ENCODE peak calls at places on chromosomes 2 and 18, in five cellular contexts. One of them, this sample, is unnamed.

GRCh38 chr18:58087928-58088722 is 44.1 kb downstream of the NEDD4L start:
- DNase-seq in hepatocyte: no peak
- DNase-seq in left ventricle myocardium inferior: no peak
- DNase-seq in AG04450: no peak
- DNase-seq in AG10803: no peak
- DNase-seq in this sample: no peak

GRCh38 chr18:79555885-79556284 is 123.7 kb upstream of the CTDP1 start:
- DNase-seq in AG04450: no peak
- DNase-seq in AG10803: no peak
- DNase-seq in hepatocyte: no peak
- DNase-seq in left ventricle myocardium inferior: no peak
- DNase-seq in this sample: no peak

GRCh38 chr2:11257983-11258382 is 86.5 kb downstream of the ROCK2 start:
- DNase-seq in left ventricle myocardium inferior: no peak
- DNase-seq in AG10803: no peak
- DNase-seq in AG04450: no peak
- DNase-seq in hepatocyte: no peak
- DNase-seq in this sample: no peak

GRCh38 chr2:85796549-85797262 is 42.9 kb downstream of the ATOH8 start:
- DNase-seq in left ventricle myocardium inferior: peak; percentile 65
- DNase-seq in AG10803: peak; percentile 73
- DNase-seq in AG04450: no peak
- DNase-seq in hepatocyte: no peak
- DNase-seq in this sample: no peak

GRCh38 chr18:3402962-3403585 is 46.9 kb upstream of the TGIF1 start:
- DNase-seq in AG10803: peak; percentile 40
- DNase-seq in AG04450: no peak
- DNase-seq in hepatocyte: peak; percentile 32
- DNase-seq in left ventricle myocardium inferior: no peak
- DNase-seq in this sample: no peak

GRCh38 chr2:66581461-66582363 is 146.8 kb downstream of the MEIS1 start:
- DNase-seq in hepatocyte: peak; percentile 28
- DNase-seq in AG10803: peak; percentile 21
- DNase-seq in AG04450: no peak
- DNase-seq in left ventricle myocardium inferior: no peak
- DNase-seq in this sample: no peak

GRCh38 chr18:54094474-54094873 is 130.0 kb downstream of the MBD2 start:
- DNase-seq in left ventricle myocardium inferior: no peak
- DNase-seq in hepatocyte: no peak
- DNase-seq in AG10803: no peak
- DNase-seq in AG04450: no peak
- DNase-seq in this sample: no peak

GRCh38 chr2:159713691-159714585 is 1.6 kb downstream of the MARCHF7 start:
- DNase-seq in left ventricle myocardium inferior: no peak
- DNase-seq in hepatocyte: no peak
- DNase-seq in AG10803: peak; percentile 47
- DNase-seq in AG04450: no peak
- DNase-seq in this sample: peak; percentile 55

GRCh38 chr2:183207110-183207509 is 82.9 kb downstream of the NUP35 start:
- DNase-seq in AG10803: peak; percentile 74
- DNase-seq in left ventricle myocardium inferior: no peak
- DNase-seq in hepatocyte: no peak
- DNase-seq in AG04450: peak; percentile 11
- DNase-seq in this sample: peak; percentile 73

GRCh38 chr2:120223034-120223912 is at the start of gene TMEM185B:
- DNase-seq in left ventricle myocardium inferior: peak; percentile 91
- DNase-seq in AG10803: peak; percentile 80
- DNase-seq in hepatocyte: peak; percentile 93
- DNase-seq in AG04450: peak; percentile 36
- DNase-seq in this sample: peak; percentile 86

GRCh38 chr2:68921646-68922045 is 31.0 kb downstream of the GKN2 start:
- DNase-seq in AG04450: no peak
- DNase-seq in hepatocyte: no peak
- DNase-seq in AG10803: no peak
- DNase-seq in left ventricle myocardium inferior: no peak
- DNase-seq in this sample: peak; percentile 33

GRCh38 chr2:69387770-69388481 is 899 bp upstream of the GFPT1 start:
- DNase-seq in AG04450: no peak
- DNase-seq in left ventricle myocardium inferior: no peak
- DNase-seq in AG10803: no peak
- DNase-seq in hepatocyte: peak; percentile 34
- DNase-seq in this sample: no peak

GRCh38 chr18:27954226-27954625 is 222.7 kb downstream of the CDH2 start:
- DNase-seq in hepatocyte: no peak
- DNase-seq in AG04450: peak; percentile 41
- DNase-seq in AG10803: peak; percentile 26
- DNase-seq in left ventricle myocardium inferior: no peak
- DNase-seq in this sample: peak; percentile 80

GRCh38 chr2:232310189-232310588 is 68.4 kb upstream of the ALPP start:
- DNase-seq in AG04450: no peak
- DNase-seq in hepatocyte: no peak
- DNase-seq in left ventricle myocardium inferior: no peak
- DNase-seq in AG10803: no peak
- DNase-seq in this sample: no peak

GRCh38 chr2:164981217-164981990 is 26.1 kb upstream of the SLC38A11 start:
- DNase-seq in AG04450: no peak
- DNase-seq in hepatocyte: no peak
- DNase-seq in AG10803: peak; percentile 31
- DNase-seq in left ventricle myocardium inferior: no peak
- DNase-seq in this sample: peak; percentile 53

GRCh38 chr2:143955416-143956075 is 564.4 kb downstream of the ZEB2 start:
- DNase-seq in left ventricle myocardium inferior: no peak
- DNase-seq in AG10803: peak; percentile 85
- DNase-seq in hepatocyte: no peak
- DNase-seq in AG04450: peak; percentile 44
- DNase-seq in this sample: peak; percentile 75

GRCh38 chr2:236636261-236636660 is 66.6 kb downstream of the ACKR3 start:
- DNase-seq in AG04450: no peak
- DNase-seq in left ventricle myocardium inferior: no peak
- DNase-seq in AG10803: no peak
- DNase-seq in hepatocyte: no peak
- DNase-seq in this sample: no peak

GRCh38 chr18:12015697-12016062 is 34.4 kb downstream of the IMPA2 start:
- DNase-seq in hepatocyte: no peak
- DNase-seq in AG04450: peak; percentile 18
- DNase-seq in left ventricle myocardium inferior: peak; percentile 72
- DNase-seq in AG10803: peak; percentile 72
- DNase-seq in this sample: peak; percentile 46

GRCh38 chr2:120908314-120908975 is 172.8 kb downstream of the GLI2 start:
- DNase-seq in hepatocyte: no peak
- DNase-seq in AG10803: no peak
- DNase-seq in left ventricle myocardium inferior: no peak
- DNase-seq in AG04450: no peak
- DNase-seq in this sample: no peak

GRCh38 chr2:47569658-47570398 is 166.9 kb downstream of the MSH2 start:
- DNase-seq in AG04450: no peak
- DNase-seq in left ventricle myocardium inferior: no peak
- DNase-seq in hepatocyte: peak; percentile 57
- DNase-seq in AG10803: no peak
- DNase-seq in this sample: no peak

GRCh38 chr2:145431181-145431951 is 911.4 kb upstream of the ZEB2 start:
- DNase-seq in left ventricle myocardium inferior: no peak
- DNase-seq in hepatocyte: peak; percentile 56
- DNase-seq in AG10803: no peak
- DNase-seq in AG04450: no peak
- DNase-seq in this sample: no peak
- TF ChIP-seq CTCF in left ventricle myocardium inferior: no peak
- TF ChIP-seq CTCF in hepatocyte: peak; percentile 42
- TF ChIP-seq CTCF in AG10803: no peak
- TF ChIP-seq CTCF in AG04450: no peak
- TF ChIP-seq CTCF in this sample: no peak

GRCh38 chr2:215929602-215930335 is 83.6 kb downstream of the MREG start:
- DNase-seq in AG04450: no peak
- DNase-seq in left ventricle myocardium inferior: no peak
- DNase-seq in hepatocyte: peak; percentile 42
- DNase-seq in AG10803: no peak
- DNase-seq in this sample: peak; percentile 21
- H3K4me3 ChIP-seq in AG04450: no peak overlapping the region
- H3K4me3 ChIP-seq in left ventricle myocardium inferior: no peak overlapping the region
- H3K4me3 ChIP-seq in hepatocyte: no peak overlapping the region
- H3K4me3 ChIP-seq in AG10803: no peak overlapping the region
- H3K4me3 ChIP-seq in this sample: no peak overlapping the region

GRCh38 chr2:124524155-124524910 is 499.2 kb downstream of the CNTNAP5 start:
- DNase-seq in hepatocyte: no peak
- DNase-seq in AG10803: no peak
- DNase-seq in left ventricle myocardium inferior: no peak
- DNase-seq in AG04450: no peak
- DNase-seq in this sample: no peak

GRCh38 chr2:124534015-124534414 is 508.9 kb downstream of the CNTNAP5 start:
- DNase-seq in AG10803: no peak
- DNase-seq in hepatocyte: no peak
- DNase-seq in left ventricle myocardium inferior: no peak
- DNase-seq in AG04450: no peak
- DNase-seq in this sample: no peak

GRCh38 chr2:124533226-124533954 is 508.3 kb downstream of the CNTNAP5 start:
- DNase-seq in left ventricle myocardium inferior: no peak
- DNase-seq in hepatocyte: no peak
- DNase-seq in AG10803: no peak
- DNase-seq in AG04450: no peak
- DNase-seq in this sample: no peak

DNA sequence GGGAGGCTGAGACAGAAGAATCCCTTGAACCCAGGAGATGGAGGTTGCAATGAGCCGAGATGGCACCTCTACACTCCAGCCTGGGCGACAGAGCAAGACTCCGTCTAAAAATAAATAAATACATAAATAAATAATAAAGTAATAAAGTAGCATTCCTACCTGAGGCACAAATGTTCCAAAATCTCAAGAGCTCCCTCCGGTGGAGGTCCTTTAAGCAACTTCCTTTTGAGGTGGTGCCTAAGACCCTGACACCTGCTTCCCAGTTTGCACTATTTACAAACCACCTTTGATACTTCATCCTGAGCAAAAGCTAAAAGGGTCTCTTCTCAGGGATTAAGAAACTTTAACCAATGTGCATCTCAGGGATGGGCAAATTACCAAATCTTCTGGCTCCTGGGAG is 505.1 kb downstream of the CNTNAP5 start:
- DNase-seq in AG04450: no peak
- DNase-seq in hepatocyte: no peak
- DNase-seq in left ventricle myocardium inferior: no peak
- DNase-seq in AG10803: no peak
- DNase-seq in this sample: no peak
- TF ChIP-seq CTCF in AG04450: no peak
- TF ChIP-seq CTCF in hepatocyte: no peak
- TF ChIP-seq CTCF in left ventricle myocardium inferior: no peak
- TF ChIP-seq CTCF in AG10803: no peak
- TF ChIP-seq CTCF in this sample: no peak

GRCh38 chr2:54000524-54000923 is 29.7 kb upstream of the PSME4 start:
- DNase-seq in left ventricle myocardium inferior: no peak
- DNase-seq in AG04450: no peak
- DNase-seq in AG10803: peak; percentile 9
- DNase-seq in hepatocyte: peak; percentile 21
- DNase-seq in this sample: peak; percentile 1
- H3K4me3 ChIP-seq in left ventricle myocardium inferior: no peak overlapping the region
- H3K4me3 ChIP-seq in AG04450: no peak overlapping the region
- H3K4me3 ChIP-seq in AG10803: no peak overlapping the region
- H3K4me3 ChIP-seq in hepatocyte: no peak overlapping the region
- H3K4me3 ChIP-seq in this sample: no peak overlapping the region

This sample was measured in astrocyte of the spinal cord.